ENCODE peak calls at places on chromosomes 1 and 21, in nine cellular contexts. X is heart left ventricle; S is Caki2; K is cardiac muscle cell; U is renal cortical epithelial cell; F is CD4-positive, alpha-beta memory T cell; E is GM19239; O is EH; I is EL. N is an unnamed sample.

GRCh38 chr21:14451520-14451919 is 68.6 kb upstream of the HSPA13 start:
- DNase-seq in X (no peak), I (no peak), E (no peak), O (no peak), F (no peak), S (no peak), K (no peak), U (no peak), N (no peak)

GRCh38 chr1:159828916-159829634 is 2.4 kb downstream of the SLAMF8 start:
- DNase-seq in I (no peak), S (no peak), X (peak; percentile 57), U (no peak), E (peak; percentile 54), F (no peak), O (peak; percentile 23), K (peak; percentile 59), N (no peak)

GRCh38 chr1:180581635-180582039 is 22.9 kb downstream of the OVAAL start:
- DNase-seq in U (no peak), X (no peak), F (no peak), O (peak; percentile 74), I (no peak), S (no peak), E (no peak), K (no peak), N (no peak)

GRCh38 chr21:45994086-45994661 is 12.6 kb downstream of the COL6A1 start:
- DNase-seq in E (no peak), I (no peak), U (no peak), K (no peak), O (peak; percentile 32), S (no peak), F (no peak), X (peak; percentile 8), N (no peak)

GRCh38 chr1:243748706-243749283 is 101.2 kb downstream of the AKT3 start:
- DNase-seq in I (peak; percentile 73), K (peak; percentile 78), X (peak; percentile 24), S (peak; percentile 28), O (peak; percentile 76), E (peak; percentile 29), F (peak; percentile 32), U (peak; percentile 89), N (no peak)

GRCh38 chr1:13697738-13698137 is 2.2 kb upstream of the PRDM2 start:
- DNase-seq in K (no peak), I (peak; percentile 2), S (no peak), X (no peak), E (no peak), U (no peak), F (no peak), O (no peak), N (no peak)

GRCh38 chr1:161805399-161806197 is 39.5 kb downstream of the ATF6 start:
- DNase-seq in O (no peak), F (no peak), E (no peak), X (no peak), U (no peak), I (no peak), K (no peak), S (no peak), N (no peak)

GRCh38 chr1:247337250-247337746 is 5.6 kb upstream of the ZNF496 start:
- DNase-seq in F (no peak), X (peak; percentile 43), O (peak; percentile 72), I (peak; percentile 66), S (no peak), E (no peak), K (no peak), U (no peak), N (no peak)

GRCh38 chr1:62325696-62326095 is 6.5 kb upstream of the KANK4 start:
- DNase-seq in K (no peak), F (no peak), S (peak; percentile 24), E (no peak), I (peak; percentile 88), O (peak; percentile 82), X (no peak), U (peak; percentile 88), N (no peak)

N was measured in activated T-helper 9 cell treated with anti-CD3 and anti-CD28 coated beads, Interleukin-2, amount 50 U/mL, for 16 hours.